ENCODE peak calls at places on chromosomes 13 and 19, in ten cellular contexts. Z, E, C, N, W, M, R, K, X and Y are unnamed samples. For H3K9me3, the result is how much of the 10 kb centered on the place peaks cover.

GRCh38 chr13:70568571-70568970 is 460.3 kb upstream of the KLHL1 start:
- DNase-seq in Z (no peak), E (no peak), C (no peak), N (no peak), W (no peak), M (peak), R (no peak), K (no peak), X (no peak), Y (no peak)

GRCh38 chr13:25249001-25249543 is 38.2 kb downstream of the MTMR6 start:
- DNase-seq in Z (no peak), E (no peak), C (no peak), N (no peak), W (no peak), M (peak), R (no peak), K (no peak), X (no peak), Y (no peak)

GRCh38 chr13:44160549-44161278 is 212.9 kb upstream of the SERP2 start:
- DNase-seq in Z (peak), E (no peak), C (no peak), N (no peak), W (no peak), M (no peak), R (no peak), K (no peak), X (no peak), Y (no peak)

GRCh38 chr13:23748109-23748508 is 141.1 kb downstream of the MIPEP start:
- DNase-seq in Z (no peak), E (no peak), C (no peak), N (no peak), W (no peak), M (no peak), R (no peak), K (no peak), X (no peak), Y (no peak)

GRCh38 chr19:17275441-17276175 is 6.1 kb upstream of the ANKLE1 start:
- DNase-seq in Z (no peak), E (no peak), C (no peak), N (no peak), W (no peak), M (no peak), R (no peak), K (no peak), X (no peak), Y (no peak)

GRCh38 chr13:78977311-78977710 is 318.4 kb upstream of the OBI1 start:
- DNase-seq in Z (no peak), E (no peak), C (no peak), N (no peak), W (no peak), M (no peak), R (no peak), K (no peak), X (no peak), Y (no peak)

GRCh38 chr13:47672245-47672975 is 328.7 kb downstream of the SUCLA2 start:
- DNase-seq in Z (no peak), E (no peak), C (no peak), N (no peak), W (no peak), M (peak), R (no peak), K (no peak), X (no peak), Y (no peak)

GRCh38 chr19:12052057-12052570 is 647 bp downstream of the ZNF878 start:
- DNase-seq in Z (no peak), E (no peak), C (no peak), N (no peak), W (no peak), M (peak), R (no peak), K (no peak), X (no peak), Y (no peak)

GRCh38 chr13:98476106-98476505 is 100.8 kb downstream of the STK24 start:
- DNase-seq in Z (no peak), E (no peak), C (no peak), N (no peak), W (no peak), M (no peak), R (no peak), K (peak), X (no peak), Y (peak)

GRCh38 chr13:46622013-46622917 is 69.3 kb downstream of the LRCH1 start:
- DNase-seq in Z (no peak), E (no peak), C (no peak), N (no peak), W (no peak), M (no peak), R (no peak), K (no peak), X (no peak), Y (no peak)

GRCh38 chr13:89584058-89584457 is 1763.4 kb upstream of the MIR17HG start:
- DNase-seq in Z (no peak), E (no peak), C (no peak), N (no peak), W (no peak), M (peak), R (no peak), K (no peak), X (no peak), Y (no peak)

GRCh38 chr13:97224544-97225324 is 2.6 kb downstream of the MBNL2 start:
- DNase-seq in Z (no peak), E (peak), C (no peak), N (peak), W (peak), M (peak), R (peak), K (no peak), X (no peak), Y (no peak)

GRCh38 chr19:38433268-38433733 is at the start of gene RYR1:
- DNase-seq in Z (peak), E (peak), C (peak), N (peak), W (peak), M (peak), R (no peak), K (no peak), X (peak), Y (peak)

GRCh38 chr13:44710576-44710975 is 134.4 kb upstream of the TSC22D1 start:
- DNase-seq in Z (peak), E (no peak), C (no peak), N (no peak), W (no peak), M (peak), R (no peak), K (no peak), X (no peak), Y (no peak)

GRCh38 chr19:5665781-5666513 is 14.4 kb downstream of the MICOS13 start:
- DNase-seq in Z (peak), E (no peak), C (no peak), N (no peak), W (no peak), M (peak), R (no peak), K (no peak), X (peak), Y (no peak)

GRCh38 chr13:92355213-92355612 is 871.4 kb upstream of the GPC6 start:
- DNase-seq in Z (peak), E (peak), C (no peak), N (no peak), W (peak), M (peak), R (no peak), K (no peak), X (no peak), Y (no peak)

GRCh38 chr13:105441406-105441805 is 1094.1 kb downstream of the EFNB2 start:
- DNase-seq in Z (no peak), E (no peak), C (no peak), N (no peak), W (no peak), M (no peak), R (no peak), K (no peak), X (no peak), Y (no peak)

GRCh38 chr13:51967482-51968446 is 43.5 kb downstream of the ATP7B start:
- DNase-seq in Z (no peak), E (no peak), C (no peak), N (no peak), W (no peak), M (no peak), R (no peak), K (no peak), X (no peak), Y (no peak)

GRCh38 chr19:32303193-32303592 is 42.2 kb upstream of the ZNF507 start:
- DNase-seq in Z (no peak), E (no peak), C (no peak), N (no peak), W (no peak), M (no peak), R (no peak), K (no peak), X (no peak), Y (no peak)

GRCh38 chr19:32308436-32309077 is 36.9 kb upstream of the ZNF507 start:
- DNase-seq in Z (no peak), E (no peak), C (no peak), N (no peak), W (no peak), M (no peak), R (no peak), K (no peak), X (no peak), Y (no peak)

GRCh38 chr19:32311371-32311770 is 34.0 kb upstream of the ZNF507 start:
- DNase-seq in Z (no peak), E (no peak), C (no peak), N (no peak), W (no peak), M (no peak), R (no peak), K (no peak), X (no peak), Y (no peak)

GRCh38 chr19:32309711-32310390 is 35.6 kb upstream of the ZNF507 start:
- DNase-seq in Z (no peak), E (no peak), C (no peak), N (no peak), W (no peak), M (no peak), R (no peak), K (no peak), X (no peak), Y (no peak)

GRCh38 chr19:32307591-32307990 is 37.8 kb upstream of the ZNF507 start:
- DNase-seq in Z (no peak), E (no peak), C (no peak), N (no peak), W (no peak), M (no peak), R (no peak), K (no peak), X (no peak), Y (no peak)
- H3K9me3 ChIP-seq in Z (under half), E (under half), C (under half), N (under half), W (under half), M (under half), R (under half), K (under half), X (under half), Y (under half)

GRCh38 chr19:56838680-56838929 is 1.9 kb downstream of the PEG3 start:
- DNase-seq in Z (no peak), E (no peak), C (no peak), N (no peak), W (no peak), M (no peak), R (no peak), K (no peak), X (no peak), Y (no peak)

GRCh38 chr19:56837892-56838679 is 2.4 kb downstream of the PEG3 start:
- DNase-seq in Z (no peak), E (peak), C (peak), N (no peak), W (peak), M (no peak), R (peak), K (no peak), X (peak), Y (no peak)

GRCh38 chr19:56836059-56836458 is 4.5 kb downstream of the PEG3 start:
- DNase-seq in Z (no peak), E (no peak), C (no peak), N (no peak), W (no peak), M (no peak), R (no peak), K (no peak), X (no peak), Y (no peak)

GRCh38 chr19:56837004-56837403 is 3.5 kb downstream of the PEG3 start:
- DNase-seq in Z (no peak), E (no peak), C (peak), N (no peak), W (peak), M (no peak), R (peak), K (no peak), X (no peak), Y (no peak)

DNA sequence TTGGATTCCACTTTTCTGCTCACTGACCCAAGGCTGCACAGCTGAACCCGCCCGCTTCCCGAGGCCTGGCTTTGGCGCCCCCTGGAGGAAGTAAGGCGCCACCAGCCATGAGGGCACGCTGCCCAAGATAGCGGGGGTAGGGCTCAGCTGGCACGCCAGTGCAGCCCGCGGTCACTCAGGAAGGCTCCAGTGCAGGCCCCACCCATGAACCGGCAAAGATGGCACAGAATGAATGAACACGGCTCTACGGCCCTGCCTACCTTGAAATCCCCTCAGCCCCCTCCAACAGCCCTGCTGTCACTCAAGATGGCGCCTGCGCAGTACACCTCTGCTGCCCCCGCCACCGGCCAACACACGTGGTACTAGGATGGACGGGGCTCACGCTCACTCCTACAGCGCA is 3.0 kb downstream of the PEG3 start:
- DNase-seq in Z (no peak), E (peak), C (peak), N (peak), W (peak), M (no peak), R (peak), K (no peak), X (peak), Y (no peak)
- H3K9me3 ChIP-seq in Z (under half), E (under half), C (under half), N (half or more), W (under half), M (under half), R (under half), K (half or more), X (under half), Y (under half)

GRCh38 chr19:27679905-27680304 is 1533.0 kb downstream of the UQCRFS1 start:
- DNase-seq in Z (no peak), E (no peak), C (no peak), N (no peak), W (no peak), M (no peak), R (no peak), K (no peak), X (no peak), Y (no peak)
- H3K9me3 ChIP-seq in Z (under half), E (under half), C (under half), N (under half), W (under half), M (under half), R (under half), K (under half), X (under half), Y (under half)

DNA sequence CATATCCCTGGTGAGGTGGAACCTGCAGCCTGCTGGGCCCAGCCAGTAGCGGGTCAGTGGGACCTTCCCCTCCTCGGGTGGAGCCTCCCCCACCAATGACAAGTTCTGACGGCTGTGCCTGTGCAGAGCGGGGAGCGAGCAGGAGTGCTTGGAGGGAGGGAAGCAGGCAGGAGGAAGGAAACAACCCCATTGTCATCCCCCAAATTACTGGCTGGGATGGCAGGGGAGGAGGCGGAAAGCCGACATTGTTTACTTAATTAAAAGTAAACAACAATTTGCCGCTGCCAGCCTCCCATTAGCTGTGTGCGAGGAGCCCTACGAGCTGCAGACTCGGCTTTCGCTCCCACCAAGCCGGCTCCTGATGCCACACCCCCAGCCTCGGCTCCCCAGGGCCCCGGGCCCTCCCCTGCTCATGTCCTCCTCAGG is 45.5 kb downstream of the LYL1 start:
- DNase-seq in Z (no peak), E (no peak), C (no peak), N (peak), W (no peak), M (no peak), R (no peak), K (no peak), X (peak), Y (no peak)
- H3K9me3 ChIP-seq in Z (under half), E (under half), C (under half), N (under half), W (under half), M (under half), R (under half), K (under half), X (under half), Y (under half)

DNA sequence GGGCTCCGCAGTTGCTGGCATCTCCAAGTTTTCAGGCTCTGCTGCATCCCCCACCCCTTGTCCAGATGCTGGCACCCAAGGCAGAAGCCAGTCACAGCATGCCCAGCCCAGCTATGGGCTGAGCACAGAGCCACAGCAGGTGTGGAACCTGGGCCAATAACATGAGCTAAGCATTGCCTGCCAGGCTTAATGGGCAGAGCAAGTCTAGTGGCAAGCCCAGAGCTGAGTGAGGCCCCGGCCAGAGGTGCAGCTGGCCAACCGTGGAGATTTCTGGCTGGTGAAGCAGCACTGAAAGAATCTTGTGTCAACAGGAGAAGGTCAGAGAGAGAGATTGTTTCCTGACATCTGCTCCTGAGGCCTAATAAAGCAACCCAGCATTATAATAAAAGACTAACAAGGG is 111.0 kb downstream of the B3GLCT start:
- DNase-seq in Z (peak), E (no peak), C (no peak), N (no peak), W (no peak), M (no peak), R (no peak), K (no peak), X (no peak), Y (no peak)
- H3K9me3 ChIP-seq in Z (under half), E (under half), C (under half), N (half or more), W (under half), M (under half), R (under half), K (half or more), X (under half), Y (under half)

GRCh38 chr19:15616627-15617270 is 1.7 kb downstream of the CYP4F8 start:
- DNase-seq in Z (no peak), E (no peak), C (no peak), N (no peak), W (no peak), M (no peak), R (no peak), K (no peak), X (no peak), Y (no peak)
- H3K9me3 ChIP-seq in Z (under half), E (under half), C (under half), N (under half), W (under half), M (under half), R (under half), K (under half), X (under half), Y (under half)

GRCh38 chr19:56701895-56702294 is 30.3 kb upstream of the ZNF835 start:
- DNase-seq in Z (no peak), E (no peak), C (no peak), N (no peak), W (no peak), M (no peak), R (no peak), K (no peak), X (no peak), Y (no peak)

GRCh38 chr19:56699552-56699951 is 28.0 kb upstream of the ZNF835 start:
- DNase-seq in Z (no peak), E (no peak), C (no peak), N (no peak), W (no peak), M (no peak), R (no peak), K (no peak), X (no peak), Y (no peak)
- H3K9me3 ChIP-seq in Z (under half), E (under half), C (under half), N (under half), W (under half), M (under half), R (under half), K (under half), X (under half), Y (under half)

GRCh38 chr19:37012093-37012745 is 66.0 kb upstream of the ZNF420 start:
- DNase-seq in Z (no peak), E (no peak), C (no peak), N (no peak), W (no peak), M (no peak), R (no peak), K (no peak), X (no peak), Y (no peak)
- H3K9me3 ChIP-seq in Z (under half), E (under half), C (under half), N (half or more), W (under half), M (under half), R (under half), K (half or more), X (under half), Y (under half)

GRCh38 chr19:54684537-54684936 is 21.8 kb downstream of the LILRB4 start:
- DNase-seq in Z (peak), E (no peak), C (no peak), N (no peak), W (no peak), M (peak), R (no peak), K (no peak), X (no peak), Y (no peak)
- H3K9me3 ChIP-seq in Z (under half), E (under half), C (under half), N (under half), W (under half), M (under half), R (under half), K (under half), X (under half), Y (under half)

GRCh38 chr19:52112624-52113023 is 17.1 kb upstream of the ZNF841 start:
- DNase-seq in Z (no peak), E (no peak), C (no peak), N (no peak), W (no peak), M (no peak), R (no peak), K (no peak), X (no peak), Y (no peak)
- H3K9me3 ChIP-seq in Z (half or more), E (half or more), C (under half), N (half or more), W (under half), M (under half), R (under half), K (half or more), X (half or more), Y (half or more)